ENCODE peak calls at places on chromosomes 11 and 22, in six cellular contexts. X is prostate gland, O is suprapubic skin, Y is spleen, M is SK-N-SH, P is HL-60. R is an unnamed sample. For H3K27me3, the result is how much of the 10 kb centered on the place peaks cover.

GRCh38 chr11:65078151-65078550 is 5.7 kb downstream of the CDCA5 start:
- DNase-seq in X (no peak), O (no peak), Y (peak), M (peak), P (peak), R (no peak)

GRCh38 chr11:127191689-127192088 is 191.1 kb upstream of the KIRREL3 start:
- DNase-seq in X (no peak), O (no peak), Y (no peak), M (no peak), P (no peak), R (no peak)

GRCh38 chr11:121576531-121576930 is 123.8 kb upstream of the SORL1-AS1 start:
- DNase-seq in X (no peak), O (no peak), Y (no peak), M (no peak), P (no peak), R (no peak)

GRCh38 chr11:7548659-7549283 is 35.0 kb downstream of the PPFIBP2 start:
- DNase-seq in X (no peak), O (no peak), Y (no peak), M (no peak), P (no peak), R (no peak)

GRCh38 chr11:90309693-90310092 is 86.8 kb upstream of the CHORDC1 start:
- DNase-seq in X (no peak), O (no peak), Y (no peak), M (no peak), P (no peak), R (no peak)

GRCh38 chr11:38971141-38971540 is 2373.1 kb upstream of the RAG2 start:
- DNase-seq in X (no peak), O (no peak), Y (no peak), M (no peak), P (no peak), R (no peak)

GRCh38 chr11:72579816-72580647 is 94.2 kb downstream of the PDE2A start:
- DNase-seq in X (no peak), O (peak), Y (no peak), M (no peak), P (no peak), R (no peak)

GRCh38 chr11:120894207-120894989 is 129.5 kb upstream of the TBCEL start:
- DNase-seq in X (peak), O (no peak), Y (peak), M (peak), P (no peak), R (no peak)

GRCh38 chr11:44746894-44747293 is 20.1 kb downstream of the TSPAN18 start:
- DNase-seq in X (no peak), O (peak), Y (no peak), M (peak), P (no peak), R (no peak)

GRCh38 chr11:69423181-69423580 is 58.3 kb upstream of the LINC01488 start:
- DNase-seq in X (no peak), O (no peak), Y (peak), M (no peak), P (no peak), R (no peak)

GRCh38 chr11:11514246-11514645 is 107.6 kb downstream of the GALNT18 start:
- DNase-seq in X (no peak), O (no peak), Y (no peak), M (no peak), P (no peak), R (no peak)

GRCh38 chr22:43546186-43546585 is 134.4 kb downstream of the MPPED1 start:
- DNase-seq in X (no peak), O (peak), Y (no peak), M (no peak), P (no peak), R (no peak)

GRCh38 chr11:110433393-110434333 is 3.9 kb downstream of the FDX1 start:
- DNase-seq in X (no peak), O (no peak), Y (no peak), M (peak), P (no peak), R (no peak)

GRCh38 chr11:47204633-47204989 is 10.2 kb upstream of the DDB2 start:
- DNase-seq in X (no peak), O (no peak), Y (no peak), M (no peak), P (no peak), R (no peak)

GRCh38 chr11:115974703-115975102 is 470.5 kb upstream of the CADM1 start:
- DNase-seq in X (no peak), O (no peak), Y (no peak), M (no peak), P (no peak), R (no peak)

GRCh38 chr11:6365659-6366058 is 24.6 kb upstream of the SMPD1 start:
- DNase-seq in X (no peak), O (no peak), Y (no peak), M (no peak), P (no peak), R (no peak)

GRCh38 chr11:64560941-64561340 is 30.1 kb upstream of the SLC22A12 start:
- DNase-seq in X (no peak), O (no peak), Y (peak), M (no peak), P (no peak), R (no peak)

GRCh38 chr11:12868315-12869073 is 140.6 kb upstream of the RASSF10 start:
- DNase-seq in X (no peak), O (no peak), Y (no peak), M (no peak), P (no peak), R (no peak)

GRCh38 chr11:62921573-62922188 is 518 bp upstream of the CHRM1 start:
- DNase-seq in X (peak), O (no peak), Y (peak), M (peak), P (no peak), R (no peak)
- H3K27me3 ChIP-seq in X (under half), O (half or more), Y (under half), M (under half), P (half or more), R (under half)

DNA sequence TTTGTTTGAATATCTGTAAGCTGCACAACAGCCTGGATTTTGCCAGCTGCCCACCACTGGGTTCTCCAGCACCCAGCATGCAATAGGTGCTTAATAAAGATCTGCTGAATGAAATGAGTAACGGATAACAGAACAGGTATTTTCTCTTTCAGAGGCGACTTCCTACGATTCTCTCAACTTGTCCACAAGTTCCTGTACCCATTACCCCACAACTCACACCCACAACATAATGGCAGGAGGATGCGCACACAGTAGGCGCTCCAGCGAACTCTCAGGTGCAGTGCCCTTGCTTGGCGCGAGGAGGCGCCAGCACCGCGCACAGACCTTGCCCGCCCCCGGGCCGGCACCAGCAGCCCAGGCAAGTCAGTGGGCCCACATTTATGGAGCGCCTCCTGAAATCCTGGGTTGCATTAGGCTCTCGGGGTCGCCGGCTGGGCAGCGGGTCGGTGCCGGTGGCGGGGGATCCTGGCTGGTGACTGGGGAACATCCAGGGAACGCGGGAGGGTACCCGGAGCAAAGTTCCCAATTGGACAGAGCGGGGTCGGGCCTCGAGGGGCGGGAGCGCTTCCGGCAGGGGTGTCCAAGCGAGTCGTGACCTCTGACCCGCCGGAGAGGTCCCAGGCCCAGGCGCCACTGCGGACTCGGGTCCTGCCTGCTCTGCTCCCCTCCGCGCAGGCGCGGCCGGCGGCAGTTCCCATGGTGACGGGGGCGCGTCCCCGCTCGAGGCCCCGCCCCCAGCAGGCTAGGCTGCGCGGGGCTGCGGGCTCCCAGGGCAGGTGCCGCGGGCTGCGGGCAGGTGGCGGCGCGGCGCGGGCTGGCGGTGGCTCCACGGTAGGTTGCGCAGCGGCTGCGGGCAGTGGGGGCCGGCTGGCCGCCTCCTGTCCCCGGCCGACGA is at the start of gene KIAA1671:
- DNase-seq in X (peak), O (peak), Y (peak), M (peak), P (peak), R (peak)
- TF ChIP-seq CTCF in X (peak), O (peak), Y (peak), M (peak), P (peak), R (peak)

GRCh38 chr11:811446-812245 is 1.9 kb downstream of the RPLP2 start:
- DNase-seq in X (no peak), O (no peak), Y (no peak), M (no peak), P (no peak), R (no peak)
- TF ChIP-seq POLR2AphosphoS5 in X (no peak), O (no peak), Y (no peak), M (peak), P (no peak), R (no peak)

GRCh38 chr11:76321340-76321739 is 59.6 kb downstream of the THAP12 start:
- DNase-seq in X (no peak), O (no peak), Y (peak), M (no peak), P (no peak), R (no peak)
- H3K27me3 ChIP-seq in X (under half), O (under half), Y (under half), M (under half), P (under half), R (under half)

DNA sequence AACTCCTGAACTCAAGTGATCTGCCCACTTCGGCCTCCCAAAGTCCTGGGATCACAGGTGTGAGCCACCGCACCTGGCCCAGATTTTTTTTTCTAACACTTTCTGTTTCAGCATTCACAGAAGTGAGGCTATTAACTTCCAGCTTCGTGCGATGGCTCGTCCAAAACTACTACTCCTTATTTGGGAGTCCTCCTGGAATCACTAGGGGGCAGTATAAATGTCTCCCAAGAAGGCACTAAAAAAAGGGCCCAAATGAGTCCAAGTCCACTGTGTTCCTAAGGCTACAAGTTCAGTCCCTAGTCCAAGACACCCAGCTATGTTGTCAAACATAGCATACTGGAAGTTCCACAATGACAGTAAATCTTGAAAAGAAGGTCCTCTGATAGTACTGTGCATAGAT is 63.2 kb upstream of the BIRC3 start:
- DNase-seq in X (no peak), O (no peak), Y (no peak), M (no peak), P (no peak), R (no peak)
- TF ChIP-seq CTCF in X (no peak), O (no peak), Y (no peak), M (peak), P (no peak), R (no peak)

DNA sequence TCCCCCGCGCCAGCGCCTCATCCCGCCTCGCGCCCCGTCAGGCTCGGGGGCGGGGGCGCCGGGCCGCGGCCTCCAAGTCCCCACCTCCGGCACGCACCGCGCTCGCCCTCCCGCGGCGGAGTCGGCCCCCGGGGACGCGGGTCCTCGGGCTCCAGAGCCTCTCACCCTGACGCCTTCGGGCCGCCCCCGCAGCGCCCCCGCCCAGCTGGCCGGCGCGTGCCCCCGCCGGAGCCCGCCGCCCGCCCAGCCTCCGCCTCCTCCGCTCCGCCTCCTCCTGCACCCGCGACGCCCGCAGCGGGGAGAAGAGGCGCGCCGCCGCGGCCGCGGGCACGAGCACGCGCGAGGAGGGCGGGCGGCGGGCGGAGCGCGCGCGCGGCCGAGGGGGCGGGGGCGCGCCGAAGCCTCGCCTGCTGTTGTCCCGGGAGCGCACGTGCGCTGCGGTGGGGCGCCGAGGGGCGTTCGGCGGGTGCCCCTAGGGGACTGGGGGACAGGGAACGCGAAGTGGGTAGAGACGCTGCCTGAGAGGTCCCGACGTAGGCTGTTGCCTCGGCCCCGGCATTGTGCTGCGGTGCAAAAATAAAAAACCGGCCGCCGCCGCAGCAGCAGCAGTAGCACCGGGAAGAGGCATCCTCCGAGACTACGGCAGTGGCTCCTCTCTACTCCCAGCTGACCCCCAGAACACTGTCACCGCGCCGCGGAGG is 87.4 kb upstream of the ARHGAP32 start:
- DNase-seq in X (peak), O (peak), Y (peak), M (peak), P (peak), R (peak)
- TF ChIP-seq POLR2AphosphoS5 in X (no peak), O (no peak), Y (peak), M (peak), P (no peak), R (no peak)

DNA sequence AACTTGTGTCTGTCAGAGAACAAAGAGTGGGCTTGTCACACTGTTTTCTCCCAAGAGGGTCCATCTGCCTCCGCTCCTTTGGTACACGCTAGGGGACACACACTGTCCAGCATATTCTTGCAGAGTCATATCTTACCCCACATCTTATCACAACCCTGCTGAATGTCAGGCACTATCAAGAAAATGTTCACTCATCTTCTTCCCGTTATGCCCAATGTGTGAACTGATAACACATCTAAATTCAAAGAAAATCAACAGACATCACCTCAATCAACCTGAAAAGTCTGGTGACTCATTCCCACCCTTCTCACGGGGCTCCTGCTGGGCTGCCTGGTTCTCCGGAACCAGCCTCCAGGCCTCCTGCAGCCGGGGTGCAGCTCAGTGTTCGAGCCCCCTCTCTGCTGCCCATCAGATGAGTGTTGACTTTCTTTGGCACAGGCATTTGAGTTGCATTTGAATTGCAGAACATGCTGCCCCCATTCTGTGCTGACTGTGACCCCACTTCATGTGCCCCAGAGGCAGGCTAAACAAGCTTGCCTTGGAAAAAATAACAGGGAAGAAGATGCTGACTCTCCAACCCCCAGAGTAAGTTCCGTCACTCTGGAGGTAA is 19.4 kb downstream of the GRAP2 start:
- DNase-seq in X (no peak), O (no peak), Y (no peak), M (no peak), P (no peak), R (no peak)
- H3K27me3 ChIP-seq in X (under half), O (under half), Y (under half), M (under half), P (under half), R (under half)

GRCh38 chr11:68020575-68020974 is 9.9 kb upstream of the NDUFS8 start:
- DNase-seq in X (no peak), O (no peak), Y (no peak), M (peak), P (no peak), R (peak)
- TF ChIP-seq CTCF in X (no peak), O (no peak), Y (no peak), M (peak), P (no peak), R (no peak)

R was measured in breast epithelium.